ENCODE peak calls at places on chromosomes 2 and 18, in five cellular contexts. Z is tibial artery, F is H1, S is GM12878, A is MM.1S. D is an unnamed sample.

GRCh38 chr2:229591611-229592010 is 122.7 kb downstream of the DNER start:
- DNase-seq in A (no peak), F (no peak), S (no peak), Z (no peak), D (no peak)

GRCh38 chr2:144162652-144163051 is 357.3 kb downstream of the ZEB2 start:
- DNase-seq in A (peak; percentile 48), S (peak; percentile 12), Z (no peak), F (peak; percentile 55), D (peak; percentile 15)

GRCh38 chr18:21820035-21820810 is 79.6 kb downstream of the MIB1 start:
- DNase-seq in A (no peak), S (no peak), F (no peak), Z (no peak), D (no peak)

GRCh38 chr2:3639015-3639630 is 18.9 kb upstream of the ALLC start:
- DNase-seq in Z (no peak), A (no peak), F (no peak), S (no peak), D (no peak)

GRCh38 chr2:157592983-157593382 is 35.7 kb downstream of the ACVR1C start:
- DNase-seq in S (no peak), F (no peak), Z (no peak), A (no peak), D (no peak)

GRCh38 chr18:37711990-37712389 is 146.4 kb upstream of the CELF4 start:
- DNase-seq in Z (no peak), A (no peak), F (no peak), S (no peak), D (no peak)

GRCh38 chr2:224401641-224402342 is at the start of gene FAM124B:
- DNase-seq in A (no peak), Z (peak; percentile 75), S (no peak), F (no peak), D (no peak)

GRCh38 chr2:217617496-217618085 is 385.2 kb downstream of the TNS1 start:
- DNase-seq in Z (no peak), S (no peak), F (no peak), A (no peak), D (no peak)

GRCh38 chr2:119544075-119545031 is at the start of gene CFAP221:
- DNase-seq in Z (peak; percentile 77), F (peak; percentile 93), A (peak; percentile 85), S (no peak), D (peak; percentile 79)

GRCh38 chr2:237520290-237520689 is 33.2 kb downstream of the MLPH start:
- DNase-seq in F (no peak), S (no peak), A (no peak), Z (no peak), D (no peak)

GRCh38 chr18:79486356-79487197 is 90.8 kb downstream of the NFATC1 start:
- DNase-seq in F (no peak), S (no peak), A (no peak), Z (peak; percentile 72), D (no peak)

GRCh38 chr2:179262077-179262660 is 2.5 kb downstream of the SESTD1 start:
- DNase-seq in A (no peak), F (no peak), S (no peak), Z (no peak), D (no peak)
- H3K4me3 ChIP-seq in A (no peak overlapping the region), F (no peak overlapping the region), S (no peak overlapping the region), Z (peak overlapping the region; percentile 82), D (no peak overlapping the region)

DNA sequence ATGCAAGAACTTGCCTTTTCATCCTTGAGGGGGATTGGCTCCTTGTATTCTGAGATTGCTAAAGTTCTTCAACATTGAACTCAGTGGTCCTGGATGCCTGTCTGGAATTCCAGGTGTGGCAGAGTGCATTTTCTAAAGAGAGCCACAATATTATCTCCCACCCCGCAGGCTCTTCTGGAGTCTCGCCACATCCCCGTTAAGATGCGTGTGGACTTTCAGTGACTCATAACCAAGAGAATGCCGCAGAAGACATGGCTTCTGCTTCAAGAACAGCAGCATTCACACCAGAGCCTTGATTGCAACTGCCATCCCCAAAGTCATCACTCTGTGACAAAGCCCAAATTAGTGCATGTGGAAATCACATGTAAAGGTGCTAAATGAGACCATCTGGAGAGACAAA is 142.7 kb downstream of the CDH20 start:
- DNase-seq in Z (no peak), A (no peak), F (no peak), S (no peak), D (no peak)
- H3K27me3 ChIP-seq in Z (no peaks in the 10 kb centered on the region), A (no peaks in the 10 kb centered on the region), F (no peaks in the 10 kb centered on the region), S (no peaks in the 10 kb centered on the region), D (no peaks in the 10 kb centered on the region)

DNA sequence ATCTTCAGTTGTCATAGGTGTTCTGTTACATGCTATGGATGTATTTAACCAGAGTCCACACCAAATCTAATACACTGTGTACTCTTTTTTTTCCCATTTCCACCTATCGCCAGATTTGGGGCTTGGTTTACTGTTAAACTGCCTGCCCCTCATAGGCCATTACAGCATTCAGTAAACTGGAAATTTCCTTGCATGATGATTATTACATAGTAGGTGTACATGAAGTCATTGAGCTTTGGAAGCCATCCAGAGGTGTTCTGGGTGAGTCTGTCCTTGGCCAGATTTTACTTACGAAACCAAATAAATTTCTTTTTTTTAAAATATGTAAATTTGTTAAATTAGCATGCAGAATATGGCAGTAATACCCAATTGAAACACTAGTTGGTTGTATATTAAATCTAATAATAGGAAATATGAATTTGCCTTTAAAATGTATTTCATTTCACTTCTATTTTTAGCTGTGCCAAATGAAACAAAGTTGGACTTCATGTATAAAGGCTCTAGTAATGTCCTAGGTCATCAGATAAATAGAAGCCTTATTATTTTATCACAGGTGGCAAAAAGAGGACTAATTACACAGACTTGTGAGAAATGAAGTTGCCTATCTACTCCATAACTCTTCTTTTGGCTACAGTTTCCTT is 60.7 kb downstream of the COMMD1 start:
- DNase-seq in A (no peak), S (no peak), F (no peak), Z (no peak), D (no peak)
- TF ChIP-seq CTCF in A (no peak), S (no peak), F (no peak), Z (no peak), D (no peak)

GRCh38 chr18:10298346-10298745 is 156.1 kb upstream of the APCDD1 start:
- DNase-seq in S (no peak), Z (no peak), F (no peak), A (no peak), D (no peak)

GRCh38 chr18:10296491-10296890 is 157.9 kb upstream of the APCDD1 start:
- DNase-seq in A (no peak), Z (no peak), S (no peak), F (no peak), D (no peak)

GRCh38 chr18:10295751-10296150 is 158.7 kb upstream of the APCDD1 start:
- DNase-seq in S (no peak), Z (no peak), F (no peak), A (no peak), D (no peak)

GRCh38 chr18:10299686-10300085 is 154.7 kb upstream of the APCDD1 start:
- DNase-seq in F (no peak), A (no peak), S (no peak), Z (no peak), D (no peak)

GRCh38 chr18:10297079-10297478 is 157.4 kb upstream of the APCDD1 start:
- DNase-seq in A (no peak), F (no peak), Z (no peak), S (no peak), D (no peak)
- H3K4me3 ChIP-seq in A (no peak overlapping the region), F (no peak overlapping the region), Z (no peak overlapping the region), S (no peak overlapping the region), D (no peak overlapping the region)

DNA sequence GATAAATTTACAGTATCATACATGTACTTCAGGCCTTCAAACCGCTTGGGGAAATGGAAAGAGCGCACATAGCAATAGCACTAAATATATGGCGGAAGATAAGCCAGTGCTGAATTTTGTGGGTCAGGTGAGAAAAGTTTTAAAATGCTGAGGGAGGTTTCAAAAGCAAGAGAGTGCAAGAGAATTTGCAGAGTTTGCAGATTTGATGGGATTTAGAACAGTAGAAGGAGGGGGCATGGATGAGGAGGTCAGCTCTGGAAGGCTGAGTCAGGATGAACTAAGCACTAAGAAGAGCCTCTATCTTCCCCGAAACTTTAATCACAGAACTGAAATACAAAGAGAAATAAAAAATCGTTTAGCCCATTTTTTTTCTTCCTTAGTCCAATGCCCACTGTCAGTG is 145.9 kb downstream of the DLGAP1 start:
- DNase-seq in F (no peak), S (no peak), A (no peak), Z (no peak), D (no peak)
- H3K27me3 ChIP-seq in F (no peaks in the 10 kb centered on the region), S (no peaks in the 10 kb centered on the region), A (no peaks in the 10 kb centered on the region), Z (no peaks in the 10 kb centered on the region), D (no peaks in the 10 kb centered on the region)

D was measured in GM06990.